ENCODE peak calls at places on chromosomes 7 and 10, in six cellular contexts. U is Calu3, M is progenitor cell of endocrine pancreas, W is NCI-H510A treated with DMSO at 0.1 percent for 48 hours, Z is MM.1S, J is adipocyte. G is an unnamed sample.

GRCh38 chr7:92827464-92827863 is 8.9 kb downstream of the CDK6 start:
- DNase-seq in U (no peak), J (no peak), W (no peak), Z (no peak), M (no peak), G (no peak)

GRCh38 chr7:47393406-47393805 is 188.5 kb downstream of the TNS3 start:
- DNase-seq in W (no peak), M (no peak), U (no peak), J (no peak), Z (no peak), G (no peak)

GRCh38 chr10:114504769-114505579 is 100.7 kb upstream of the AFAP1L2 start:
- DNase-seq in W (no peak), M (no peak), Z (no peak), J (peak), U (no peak), G (no peak)

GRCh38 chr10:6200588-6201510 is 1.9 kb upstream of the PFKFB3 start:
- DNase-seq in U (no peak), Z (peak), W (no peak), J (peak), M (no peak), G (peak)

GRCh38 chr10:89601728-89602361 is 43.2 kb downstream of the PANK1 start:
- DNase-seq in W (no peak), U (no peak), Z (no peak), J (no peak), M (no peak), G (no peak)

GRCh38 chr10:113067516-113067915 is 117.5 kb downstream of the TCF7L2 start:
- DNase-seq in J (no peak), M (no peak), U (no peak), W (no peak), Z (no peak), G (no peak)

GRCh38 chr7:73879977-73880681 is 19.2 kb downstream of the TMEM270 start:
- DNase-seq in M (no peak), W (no peak), J (peak), U (no peak), Z (no peak), G (no peak)

GRCh38 chr10:97540669-97541500 is 31.7 kb upstream of the ANKRD2 start:
- DNase-seq in W (no peak), U (no peak), M (no peak), J (no peak), Z (no peak), G (no peak)

GRCh38 chr7:17580141-17580540 is 281.7 kb downstream of the AHR start:
- DNase-seq in M (no peak), W (no peak), Z (no peak), U (no peak), J (peak), G (no peak)

GRCh38 chr10:113073549-113074189 is 123.6 kb downstream of the TCF7L2 start:
- DNase-seq in M (peak), J (no peak), Z (no peak), W (no peak), U (peak), G (peak)